ENCODE peak calls at places on chromosomes 13 and 19, in eight cellular contexts. X is MCF 10A, T is omental fat pad, Z is AG09309, U is endothelial cell, H is cardiac fibroblast, P is heart left ventricle, D is IMR-90. R is an unnamed sample.

GRCh38 chr13:72536668-72537399 is 190.6 kb downstream of the MZT1 start:
- DNase-seq in X (no peak), T (no peak), Z (no peak), U (no peak), H (no peak), P (no peak), D (no peak), R (no peak)

GRCh38 chr19:13986348-13986904 is 19.7 kb downstream of the RFX1 start:
- DNase-seq in X (no peak), T (peak), Z (no peak), U (peak), H (peak), P (peak), D (peak), R (peak)

GRCh38 chr19:15101479-15102082 is 5.6 kb upstream of the SYDE1 start:
- DNase-seq in X (peak), T (no peak), Z (no peak), U (peak), H (peak), P (no peak), D (peak), R (no peak)

GRCh38 chr13:77860621-77861020 is 58.0 kb downstream of the EDNRB start:
- DNase-seq in X (peak), T (no peak), Z (no peak), U (no peak), H (peak), P (no peak), D (peak), R (no peak)

GRCh38 chr19:7681336-7682174 is 922 bp downstream of the TRAPPC5 start:
- DNase-seq in X (peak), T (peak), Z (peak), U (peak), H (peak), P (peak), D (peak), R (no peak)

GRCh38 chr19:14138576-14139265 is 2.3 kb upstream of the ASF1B start:
- DNase-seq in X (peak), T (no peak), Z (no peak), U (no peak), H (peak), P (no peak), D (peak), R (no peak)

GRCh38 chr19:36528921-36529518 is 949 bp upstream of the ZNF260 start:
- DNase-seq in X (peak), T (no peak), Z (no peak), U (peak), H (no peak), P (no peak), D (no peak), R (no peak)

GRCh38 chr19:1000591-1001537 is 645 bp downstream of the GRIN3B start:
- DNase-seq in X (no peak), T (no peak), Z (no peak), U (no peak), H (no peak), P (no peak), D (no peak), R (no peak)

GRCh38 chr13:31054632-31055031 is 107.1 kb downstream of the HSPH1 start:
- DNase-seq in X (no peak), T (no peak), Z (no peak), U (no peak), H (no peak), P (no peak), D (no peak), R (no peak)

GRCh38 chr13:30338331-30338851 is 31.0 kb upstream of the KATNAL1 start:
- DNase-seq in X (peak), T (no peak), Z (no peak), U (no peak), H (no peak), P (no peak), D (peak), R (no peak)

GRCh38 chr19:58307736-58308135 is 2.6 kb downstream of the ERVK3-1 start:
- DNase-seq in X (no peak), T (no peak), Z (no peak), U (no peak), H (no peak), P (no peak), D (no peak), R (no peak)

GRCh38 chr19:6126335-6126974 is 9.0 kb upstream of the ACSBG2 start:
- DNase-seq in X (peak), T (no peak), Z (no peak), U (no peak), H (peak), P (no peak), D (peak), R (no peak)

GRCh38 chr19:4449022-4449825 is 8.4 kb downstream of the UBXN6 start:
- DNase-seq in X (no peak), T (no peak), Z (no peak), U (no peak), H (no peak), P (peak), D (no peak), R (no peak)

GRCh38 chr13:62643799-62644484 is 1228.3 kb upstream of the PCDH20 start:
- DNase-seq in X (no peak), T (no peak), Z (no peak), U (no peak), H (no peak), P (no peak), D (no peak), R (no peak)

GRCh38 chr13:45715351-45715750 is 13.2 kb downstream of the CBY2 start:
- DNase-seq in X (no peak), T (no peak), Z (no peak), U (no peak), H (no peak), P (no peak), D (no peak), R (no peak)

GRCh38 chr19:33419763-33420080 is 46.2 kb downstream of the CEBPG start:
- DNase-seq in X (no peak), T (no peak), Z (no peak), U (no peak), H (no peak), P (peak), D (no peak), R (no peak)

GRCh38 chr13:36131931-36132297 is 732 bp upstream of the DCLK1 start:
- DNase-seq in X (no peak), T (no peak), Z (no peak), U (no peak), H (peak), P (peak), D (no peak), R (no peak)

GRCh38 chr13:52127783-52128702 is 830 bp downstream of the NEK5 start:
- DNase-seq in X (peak), T (no peak), Z (no peak), U (peak), H (peak), P (no peak), D (peak), R (peak)

GRCh38 chr19:535017-535835 is 3.7 kb downstream of the CDC34 start:
- DNase-seq in X (peak), T (no peak), Z (no peak), U (no peak), H (no peak), P (no peak), D (no peak), R (no peak)

GRCh38 chr19:50460161-50460765 is 16.0 kb upstream of the EMC10 start:
- DNase-seq in X (peak), T (no peak), Z (no peak), U (no peak), H (peak), P (no peak), D (peak), R (no peak)

GRCh38 chr19:13005861-13006370 is 10.6 kb downstream of the NFIX start:
- DNase-seq in X (no peak), T (no peak), Z (no peak), U (no peak), H (no peak), P (no peak), D (no peak), R (no peak)

GRCh38 chr13:98022210-98022609 is 68.7 kb downstream of the IPO5 start:
- DNase-seq in X (peak), T (no peak), Z (peak), U (no peak), H (peak), P (no peak), D (peak), R (no peak)

GRCh38 chr13:30116379-30116778 is 191.0 kb downstream of the KATNAL1 start:
- DNase-seq in X (no peak), T (no peak), Z (no peak), U (no peak), H (no peak), P (no peak), D (no peak), R (no peak)

GRCh38 chr13:32650705-32651311 is 64.6 kb downstream of the PDS5B start:
- DNase-seq in X (peak), T (no peak), Z (peak), U (peak), H (peak), P (no peak), D (peak), R (no peak)

GRCh38 chr13:113804017-113804702 is 45.1 kb downstream of the TMEM255B start:
- DNase-seq in X (no peak), T (no peak), Z (no peak), U (no peak), H (no peak), P (peak), D (no peak), R (no peak)

GRCh38 chr13:58302349-58302748 is 670.8 kb downstream of the PCDH17 start:
- DNase-seq in X (no peak), T (no peak), Z (no peak), U (no peak), H (no peak), P (no peak), D (no peak), R (no peak)

GRCh38 chr13:42272115-42272756 is at the start of gene AKAP11:
- DNase-seq in X (peak), T (peak), Z (no peak), U (peak), H (peak), P (no peak), D (peak), R (peak)

GRCh38 chr13:48891586-48891985 is 84.1 kb upstream of the FNDC3A start:
- DNase-seq in X (peak), T (no peak), Z (no peak), U (no peak), H (peak), P (no peak), D (peak), R (no peak)

GRCh38 chr19:41321600-41322270 is 11.8 kb downstream of the CCDC97 start:
- DNase-seq in X (peak), T (no peak), Z (no peak), U (peak), H (peak), P (peak), D (peak), R (no peak)

GRCh38 chr19:36973021-36973843 is 57.1 kb downstream of the ZNF568 start:
- DNase-seq in X (no peak), T (peak), Z (peak), U (peak), H (peak), P (peak), D (peak), R (no peak)

GRCh38 chr13:44969858-44970484 is 19.3 kb downstream of the NUFIP1 start:
- DNase-seq in X (peak), T (no peak), Z (peak), U (peak), H (peak), P (no peak), D (peak), R (no peak)

GRCh38 chr19:44741258-44741731 is 7.2 kb upstream of the BCL3 start:
- DNase-seq in X (peak), T (no peak), Z (no peak), U (no peak), H (peak), P (no peak), D (no peak), R (no peak)

GRCh38 chr13:51148952-51149573 is 38.0 kb upstream of the C13orf42 start:
- DNase-seq in X (peak), T (no peak), Z (peak), U (peak), H (peak), P (no peak), D (peak), R (no peak)

GRCh38 chr19:56076413-56076998 is 44.6 kb downstream of the ZNF787 start:
- DNase-seq in X (peak), T (peak), Z (peak), U (peak), H (peak), P (no peak), D (peak), R (peak)

GRCh38 chr13:61700663-61701062 is 285.0 kb upstream of the PCDH20 start:
- DNase-seq in X (no peak), T (no peak), Z (no peak), U (no peak), H (no peak), P (no peak), D (no peak), R (no peak)

GRCh38 chr19:16143399-16144215 is at the start of gene HSH2D:
- DNase-seq in X (peak), T (no peak), Z (no peak), U (no peak), H (no peak), P (peak), D (no peak), R (no peak)

DNA sequence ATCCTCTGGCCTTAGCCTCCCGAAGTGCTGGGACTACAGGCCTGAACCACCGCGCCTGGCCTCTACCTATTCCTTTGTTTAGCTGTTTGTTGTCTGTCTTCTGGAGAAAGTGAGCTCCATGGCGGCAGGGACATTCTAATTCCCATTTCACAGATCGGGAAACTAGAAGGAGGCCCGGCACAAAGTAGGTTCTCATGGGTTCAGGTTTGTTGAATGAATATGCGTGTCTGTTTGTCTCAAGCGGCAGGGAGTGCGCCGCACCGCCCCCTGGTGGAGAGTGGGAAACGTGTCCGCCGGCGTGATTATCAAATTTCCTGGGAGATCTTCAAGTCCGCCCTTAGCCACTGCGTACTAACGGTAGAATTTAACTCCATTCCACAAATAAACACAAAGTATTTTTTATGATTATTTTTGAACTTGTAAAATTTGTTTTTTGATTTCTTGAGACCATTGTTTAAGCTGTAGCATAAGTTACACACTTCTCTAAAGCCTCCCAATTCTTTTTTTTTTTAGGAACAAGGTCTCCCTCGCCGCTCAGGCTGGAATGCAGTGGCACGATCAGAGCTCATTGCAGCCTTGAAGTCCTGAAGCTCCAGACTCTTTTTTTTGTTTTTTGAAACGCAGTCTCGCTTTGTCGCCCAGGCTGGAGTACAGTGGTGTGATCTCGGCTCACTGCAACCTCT is 8.9 kb upstream of the CCDC9 start:
- DNase-seq in X (peak), T (peak), Z (no peak), U (peak), H (peak), P (peak), D (peak), R (no peak)
- TF ChIP-seq CTCF in X (peak), T (peak), Z (peak), U (peak), H (peak), P (peak), D (peak), R (peak)

GRCh38 chr19:46784262-46785053 is 3.9 kb downstream of the SLC1A5 start:
- DNase-seq in X (peak), T (peak), Z (peak), U (peak), H (peak), P (peak), D (peak), R (peak)
- TF ChIP-seq CTCF in X (peak), T (no peak), Z (peak), U (no peak), H (peak), P (no peak), D (peak), R (no peak)

DNA sequence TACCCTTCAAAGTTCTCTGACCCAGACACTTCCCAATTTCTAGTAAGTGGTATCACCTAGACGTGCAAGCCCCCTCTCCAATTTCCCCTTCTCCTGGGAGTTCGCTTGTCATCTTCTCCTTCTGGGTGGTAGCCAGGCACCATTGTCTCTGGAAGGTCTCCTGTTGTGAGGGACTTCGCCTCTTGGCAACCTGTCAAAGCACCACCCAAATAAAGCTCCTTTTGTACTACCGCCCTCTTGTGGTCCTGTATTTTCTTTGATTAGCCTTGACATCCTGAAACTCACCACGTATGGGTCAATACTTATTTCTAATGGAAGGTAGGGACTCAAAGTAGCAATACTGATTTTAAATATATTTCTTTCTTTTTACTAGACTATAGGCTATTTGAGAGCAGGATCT is 8.2 kb downstream of the GPC5 start:
- DNase-seq in X (peak), T (no peak), Z (no peak), U (peak), H (peak), P (no peak), D (peak), R (no peak)
- TF ChIP-seq CTCF in X (peak), T (no peak), Z (peak), U (peak), H (peak), P (no peak), D (peak), R (no peak)

GRCh38 chr13:21000647-21001046 is 60.7 kb downstream of the LATS2 start:
- DNase-seq in X (no peak), T (no peak), Z (no peak), U (no peak), H (no peak), P (no peak), D (no peak), R (no peak)

GRCh38 chr13:20994441-20994821 is 67.0 kb downstream of the LATS2 start:
- DNase-seq in X (no peak), T (no peak), Z (no peak), U (no peak), H (no peak), P (no peak), D (no peak), R (no peak)

GRCh38 chr13:20998649-20999415 is 62.6 kb downstream of the LATS2 start:
- DNase-seq in X (no peak), T (no peak), Z (no peak), U (no peak), H (no peak), P (no peak), D (no peak), R (no peak)

GRCh38 chr13:20995245-20995829 is 66.0 kb downstream of the LATS2 start:
- DNase-seq in X (peak), T (no peak), Z (no peak), U (no peak), H (no peak), P (no peak), D (no peak), R (no peak)

DNA sequence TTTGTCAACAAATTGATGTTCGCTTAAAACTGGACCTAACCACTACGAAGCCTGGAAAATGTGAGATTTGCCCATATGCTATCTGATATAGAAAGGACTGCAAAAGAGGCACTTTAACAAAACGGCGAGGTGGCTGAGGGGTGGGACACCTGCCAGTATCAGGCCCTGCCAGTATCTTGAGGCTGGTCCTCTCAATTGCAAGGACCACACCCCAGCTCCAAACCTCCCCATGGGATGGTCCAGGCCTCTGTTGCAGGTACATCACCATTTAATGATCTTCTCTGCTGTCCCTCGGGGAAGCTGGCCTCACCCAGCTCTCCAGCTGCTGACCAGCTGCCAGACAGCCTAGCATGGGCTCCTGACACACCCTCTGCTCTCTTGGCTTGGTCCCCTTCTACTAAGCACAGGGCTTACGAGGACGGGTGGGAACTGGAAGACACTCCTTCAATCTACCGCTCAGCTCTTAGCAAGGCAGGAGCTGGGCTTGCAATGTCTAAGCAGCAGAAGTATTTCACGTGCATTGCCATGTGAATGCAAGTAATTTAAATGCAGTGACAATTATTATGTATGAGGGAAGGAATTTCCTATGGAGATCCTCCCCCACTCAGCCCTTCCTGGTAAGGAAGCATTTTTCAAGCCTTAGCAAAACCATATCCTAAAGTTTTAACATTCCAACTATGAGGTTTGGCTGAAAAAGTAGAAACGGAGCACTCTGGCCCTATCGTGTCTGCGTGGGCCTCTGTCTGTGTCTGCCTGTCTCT is 63.9 kb downstream of the LATS2 start:
- DNase-seq in X (no peak), T (no peak), Z (peak), U (no peak), H (peak), P (no peak), D (peak), R (no peak)
- TF ChIP-seq CTCF in X (no peak), T (no peak), Z (no peak), U (no peak), H (no peak), P (no peak), D (no peak), R (no peak)

DNA sequence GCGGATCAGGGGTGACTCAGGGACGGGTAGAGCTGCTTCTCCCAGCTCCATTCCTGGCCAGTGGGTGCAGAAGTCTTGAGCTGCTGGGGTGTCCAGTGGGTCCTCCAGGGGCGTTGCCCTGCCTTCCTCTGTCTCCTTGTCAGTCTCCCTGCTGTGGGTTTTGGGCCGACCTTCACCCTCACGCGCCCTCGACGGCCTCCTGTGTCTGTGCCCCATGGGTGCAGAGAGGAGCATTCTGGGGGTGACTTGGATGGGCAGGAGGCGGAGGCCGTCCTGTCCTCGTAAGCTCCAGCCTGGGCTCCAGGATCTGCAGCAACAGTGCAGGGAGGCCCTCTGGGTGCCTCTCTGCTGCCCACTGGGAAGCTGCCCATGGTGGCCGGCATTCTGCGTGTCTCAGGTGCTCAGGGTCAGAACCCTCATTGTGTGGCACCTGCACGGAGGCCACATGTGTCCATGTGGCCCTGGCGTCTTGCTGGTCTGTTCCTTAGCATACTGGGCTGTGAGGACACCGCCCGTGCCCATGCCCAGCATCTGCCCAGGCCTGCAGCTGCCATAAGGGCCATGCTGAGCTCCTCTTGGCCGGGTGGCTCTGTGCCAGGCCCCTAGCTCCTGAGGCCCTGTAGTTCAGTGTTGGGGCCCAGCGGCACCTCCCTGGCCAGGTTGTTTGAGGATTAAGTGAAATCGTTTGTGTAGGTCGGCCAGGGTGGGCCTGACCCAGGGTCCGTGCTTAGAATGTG is 17.3 kb downstream of the DOT1L start:
- DNase-seq in X (no peak), T (no peak), Z (no peak), U (no peak), H (no peak), P (no peak), D (no peak), R (no peak)
- TF ChIP-seq CTCF in X (no peak), T (no peak), Z (no peak), U (no peak), H (no peak), P (no peak), D (no peak), R (no peak)